ENCODE peak calls at places on chromosomes 1 and 21, in nine cellular contexts. T is uterus, G is adrenal gland, U is tibial nerve, B is ovary, C is prostate gland, N is transverse colon, S is stomach, O is IMR-90. Q is an unnamed sample.

GRCh38 chr1:33336580-33336979 is 15.7 kb upstream of the A3GALT2 start:
- DNase-seq in G (peak), O (no peak), T (no peak), B (no peak), U (no peak), N (no peak), S (no peak), C (no peak), Q (no peak)

GRCh38 chr1:84462118-84462517 is 16.9 kb upstream of the RPF1 start:
- DNase-seq in N (no peak), S (no peak), O (no peak), C (no peak), T (no peak), U (no peak), G (no peak), B (no peak), Q (no peak)

GRCh38 chr1:67773462-67773861 is 59.8 kb downstream of the GNG12 start:
- DNase-seq in G (no peak), C (no peak), S (no peak), U (no peak), B (no peak), O (peak), N (no peak), T (no peak), Q (no peak)

GRCh38 chr1:161061419-161061818 is 8.3 kb downstream of the ARHGAP30 start:
- DNase-seq in S (no peak), C (no peak), O (no peak), B (no peak), T (no peak), N (no peak), U (no peak), G (no peak), Q (no peak)

GRCh38 chr1:28150125-28150780 is 26.2 kb downstream of the PTAFR start:
- DNase-seq in C (no peak), U (no peak), O (no peak), N (no peak), G (no peak), S (no peak), B (no peak), T (no peak), Q (no peak)

GRCh38 chr1:229130028-229130668 is 140.8 kb upstream of the RAB4A start:
- DNase-seq in O (no peak), G (peak), N (peak), C (no peak), T (no peak), S (peak), U (no peak), B (no peak), Q (no peak)

GRCh38 chr21:20970691-20971090 is 27.5 kb upstream of the NCAM2 start:
- DNase-seq in C (no peak), G (no peak), B (no peak), N (no peak), U (no peak), S (no peak), O (no peak), T (no peak), Q (no peak)

GRCh38 chr21:16551101-16551695 is 821.4 kb downstream of the USP25 start:
- DNase-seq in T (no peak), B (no peak), U (no peak), N (no peak), O (no peak), S (no peak), C (no peak), G (no peak), Q (no peak)

GRCh38 chr1:111955755-111956154 is 33.7 kb downstream of the KCND3 start:
- DNase-seq in T (no peak), U (no peak), S (no peak), B (no peak), G (no peak), N (no peak), O (no peak), C (no peak), Q (no peak)

GRCh38 chr1:151343587-151343986 is 3.5 kb downstream of the RFX5 start:
- DNase-seq in U (no peak), C (no peak), S (no peak), O (no peak), G (no peak), T (no peak), B (no peak), N (no peak), Q (no peak)

GRCh38 chr1:151346082-151346768 is 827 bp downstream of the RFX5 start:
- DNase-seq in U (no peak), S (no peak), N (no peak), B (peak), O (no peak), C (no peak), T (no peak), G (no peak), Q (peak)

GRCh38 chr1:151342562-151342961 is 4.5 kb downstream of the RFX5 start:
- DNase-seq in N (no peak), S (no peak), C (no peak), T (no peak), O (no peak), G (no peak), B (no peak), U (no peak), Q (no peak)

GRCh38 chr1:151347523-151348246 is 633 bp upstream of the RFX5 start:
- DNase-seq in T (no peak), C (no peak), O (no peak), U (no peak), S (no peak), N (no peak), G (no peak), B (no peak), Q (no peak)

GRCh38 chr1:151346769-151347522 is at the start of gene RFX5:
- DNase-seq in U (peak), G (peak), C (peak), S (peak), O (peak), B (peak), N (peak), T (peak), Q (peak)
- TF ChIP-seq POLR2A in U (peak), G (peak), C (no peak), S (no peak), O (peak), B (peak), N (peak), T (peak), Q (peak)

GRCh38 chr1:220045356-220046051 is 801 bp downstream of the EPRS1 start:
- DNase-seq in O (no peak), S (no peak), T (no peak), N (no peak), G (no peak), C (no peak), B (no peak), U (no peak), Q (peak)
- TF ChIP-seq POLR2A in O (no peak), S (no peak), T (no peak), N (no peak), G (no peak), C (no peak), B (no peak), U (no peak), Q (no peak)

DNA sequence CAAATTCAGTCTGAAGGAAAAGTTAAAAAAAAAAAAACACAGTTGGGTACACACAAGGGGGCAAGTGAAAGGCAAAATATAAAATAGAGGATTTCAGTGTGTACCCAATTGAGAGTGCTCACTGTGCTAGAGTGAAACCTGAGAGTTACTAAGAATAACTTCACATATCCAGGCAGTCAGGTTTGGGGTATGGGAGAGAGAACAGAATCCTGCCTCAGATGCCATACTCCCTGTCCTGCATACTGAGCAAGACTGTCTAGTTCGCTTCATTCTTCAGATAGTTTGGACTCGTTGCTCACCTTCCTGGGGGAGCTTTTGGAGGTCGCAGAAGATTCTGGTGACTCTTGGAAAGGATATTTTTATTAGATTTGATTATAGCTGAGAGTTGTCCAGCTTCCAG is 20.4 kb downstream of the CEP85 start:
- DNase-seq in O (peak), G (no peak), S (no peak), B (no peak), N (no peak), U (no peak), C (no peak), T (no peak), Q (no peak)
- TF ChIP-seq POLR2A in O (no peak), G (no peak), S (no peak), B (no peak), N (no peak), U (no peak), C (no peak), T (no peak), Q (no peak)

GRCh38 chr1:209646558-209646957 is 5.7 kb downstream of the LAMB3 start:
- DNase-seq in N (no peak), O (peak), S (no peak), G (no peak), T (no peak), B (no peak), C (no peak), U (no peak), Q (peak)
- TF ChIP-seq POLR2A in N (no peak), O (no peak), S (no peak), G (no peak), T (no peak), B (no peak), C (no peak), U (no peak), Q (no peak)

DNA sequence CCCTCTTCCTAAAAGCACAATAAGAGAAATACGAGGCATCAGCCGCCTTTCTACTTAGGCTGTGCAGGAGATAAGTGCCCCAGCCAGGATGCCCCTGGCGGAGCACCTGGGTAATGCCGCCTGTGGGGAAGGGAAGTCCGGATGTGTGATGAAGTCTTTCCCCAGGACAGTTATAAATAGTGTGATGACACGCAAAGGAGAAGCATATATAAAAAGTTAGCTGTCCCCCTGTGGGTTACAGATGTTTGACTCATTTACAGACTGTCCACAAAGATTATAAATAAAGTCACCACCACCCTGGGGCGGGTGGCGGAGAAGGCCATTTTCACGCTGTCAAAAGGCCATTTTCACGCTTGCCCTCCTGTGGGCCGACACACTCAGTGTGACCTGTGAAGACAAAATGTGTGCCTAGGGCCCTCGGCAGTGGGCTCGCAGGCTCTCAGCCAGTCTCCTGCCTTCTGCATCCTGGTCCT is 6.3 kb downstream of the KCNN3 start:
- DNase-seq in N (peak), O (peak), S (peak), C (no peak), B (no peak), T (no peak), G (no peak), U (no peak), Q (peak)
- TF ChIP-seq POLR2A in N (no peak), O (no peak), S (no peak), C (no peak), B (no peak), T (no peak), G (no peak), U (no peak), Q (no peak)

GRCh38 chr1:45275054-45275453 is 51.6 kb upstream of the HPDL start:
- DNase-seq in S (no peak), G (no peak), O (no peak), N (no peak), C (no peak), U (no peak), B (no peak), T (no peak), Q (no peak)

DNA sequence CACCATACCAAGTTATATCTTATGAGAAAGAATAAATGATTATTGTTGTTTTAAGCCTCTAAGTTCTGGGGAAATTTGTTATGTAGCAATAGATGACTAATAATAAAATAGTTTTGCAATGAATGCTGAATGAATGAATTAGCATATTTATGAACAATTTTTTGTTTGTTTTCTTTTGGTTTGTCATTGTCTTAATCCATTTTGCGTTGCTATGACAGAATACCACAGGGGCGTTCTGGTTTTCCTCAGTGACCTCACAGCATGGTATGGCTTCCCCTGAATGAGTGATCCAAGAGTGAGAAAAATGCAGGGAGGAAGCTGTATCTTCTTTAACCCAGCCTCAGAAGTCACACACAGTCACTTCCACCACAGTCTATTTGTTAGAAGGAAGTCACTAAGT is 53.8 kb upstream of the HPDL start:
- DNase-seq in B (no peak), U (no peak), C (no peak), N (no peak), G (no peak), T (no peak), S (no peak), O (peak), Q (no peak)
- TF ChIP-seq POLR2A in B (no peak), U (no peak), C (no peak), N (no peak), G (no peak), T (no peak), S (no peak), O (no peak), Q (no peak)

DNA sequence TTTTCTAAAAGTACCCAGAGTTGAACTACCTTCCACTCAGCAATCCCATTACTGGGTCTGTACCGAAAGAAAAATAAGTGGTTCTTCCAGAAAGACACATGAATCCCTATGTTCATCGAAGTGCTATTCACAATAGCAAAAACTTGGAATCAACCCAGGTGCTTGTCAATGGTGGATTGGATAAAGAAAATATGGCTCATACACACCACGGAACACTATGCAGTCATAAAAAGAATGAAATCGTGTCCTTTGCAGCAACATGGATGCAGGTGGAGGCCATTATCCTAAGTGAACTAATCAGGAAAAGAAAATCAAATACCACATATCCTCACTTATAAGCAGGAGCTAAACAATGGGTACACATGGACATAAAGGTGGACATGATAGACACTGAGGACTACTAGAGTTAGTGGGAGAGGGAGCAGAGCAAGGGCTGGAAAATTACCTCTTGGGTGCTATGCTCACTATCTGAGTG is 32.9 kb upstream of the JUN start:
- DNase-seq in C (no peak), O (peak), T (no peak), G (no peak), B (no peak), N (no peak), U (no peak), S (no peak), Q (no peak)
- TF ChIP-seq POLR2A in C (no peak), O (no peak), T (no peak), G (no peak), B (no peak), N (no peak), U (no peak), S (no peak), Q (peak)

DNA sequence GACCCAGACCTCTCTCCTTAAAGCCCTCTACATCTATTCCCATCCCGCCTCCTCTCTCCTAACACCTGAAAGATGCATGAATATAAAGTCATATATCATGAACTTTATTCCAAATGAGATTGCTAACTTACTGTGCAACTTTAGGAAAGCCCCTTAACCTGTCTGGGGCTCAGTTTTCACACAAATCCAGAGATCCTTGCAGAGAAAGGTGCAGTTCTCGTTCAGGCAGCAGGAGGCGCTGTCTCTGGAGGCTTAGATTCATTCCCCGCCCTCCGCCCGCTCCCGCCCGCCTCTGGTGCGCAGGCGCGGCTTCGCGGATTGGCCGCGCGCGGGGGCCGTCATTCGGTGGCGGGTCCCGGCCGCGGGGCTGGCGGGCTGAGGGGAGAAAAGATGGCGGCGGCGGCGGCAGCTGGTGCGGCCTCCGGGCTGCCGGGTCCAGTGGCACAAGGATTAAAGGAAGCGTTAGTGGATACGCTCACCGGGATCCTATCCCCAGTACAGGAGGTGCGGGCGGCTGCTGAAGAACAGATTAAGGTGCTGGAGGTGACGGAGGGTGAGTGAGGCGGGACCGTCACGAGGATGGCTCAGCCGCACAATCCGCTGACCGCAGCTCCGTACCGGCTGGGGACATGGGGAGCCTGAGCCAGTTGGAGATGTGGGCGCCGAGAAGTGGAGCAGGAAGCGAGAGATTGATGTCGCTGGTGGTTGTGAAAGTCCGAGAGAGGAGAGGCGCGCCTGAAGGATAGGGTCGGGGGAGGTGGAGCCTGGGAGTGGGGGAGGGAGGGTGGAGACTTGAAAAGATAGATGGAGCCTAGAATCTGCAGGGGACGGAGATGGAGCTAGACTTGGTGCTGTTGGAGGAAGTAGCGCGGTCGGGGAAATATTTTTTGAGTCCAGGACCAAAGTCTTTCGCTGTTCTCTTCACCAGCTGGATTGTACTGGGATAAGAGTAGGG is at the start of gene IPO9:
- DNase-seq in S (peak), O (peak), N (peak), C (peak), U (peak), T (peak), G (peak), B (peak), Q (peak)
- TF ChIP-seq POLR2A in S (no peak), O (peak), N (peak), C (peak), U (peak), T (peak), G (peak), B (peak), Q (peak)

GRCh38 chr1:228048120-228048519 is 34.4 kb upstream of the ARF1 start:
- DNase-seq in O (no peak), T (no peak), S (no peak), G (no peak), N (no peak), B (no peak), C (no peak), U (no peak), Q (no peak)
- TF ChIP-seq POLR2A in O (no peak), T (no peak), S (no peak), G (no peak), N (no peak), B (no peak), C (no peak), U (no peak), Q (no peak)

GRCh38 chr1:201169971-201170532 is 15.8 kb upstream of the TMEM9 start:
- DNase-seq in O (no peak), U (no peak), S (no peak), B (no peak), N (no peak), T (no peak), G (no peak), C (no peak), Q (peak)

GRCh38 chr1:201172999-201173610 is 17.5 kb upstream of the IGFN1 start:
- DNase-seq in O (peak), B (no peak), C (no peak), U (no peak), S (no peak), G (no peak), T (no peak), N (no peak), Q (peak)

GRCh38 chr1:201172336-201172735 is 18.1 kb upstream of the TMEM9 start:
- DNase-seq in B (no peak), G (no peak), O (no peak), T (no peak), U (no peak), C (no peak), S (no peak), N (no peak), Q (no peak)

GRCh38 chr1:201170533-201171062 is 16.3 kb upstream of the TMEM9 start:
- DNase-seq in S (peak), C (peak), T (peak), B (peak), U (peak), O (peak), G (peak), N (peak), Q (peak)

DNA sequence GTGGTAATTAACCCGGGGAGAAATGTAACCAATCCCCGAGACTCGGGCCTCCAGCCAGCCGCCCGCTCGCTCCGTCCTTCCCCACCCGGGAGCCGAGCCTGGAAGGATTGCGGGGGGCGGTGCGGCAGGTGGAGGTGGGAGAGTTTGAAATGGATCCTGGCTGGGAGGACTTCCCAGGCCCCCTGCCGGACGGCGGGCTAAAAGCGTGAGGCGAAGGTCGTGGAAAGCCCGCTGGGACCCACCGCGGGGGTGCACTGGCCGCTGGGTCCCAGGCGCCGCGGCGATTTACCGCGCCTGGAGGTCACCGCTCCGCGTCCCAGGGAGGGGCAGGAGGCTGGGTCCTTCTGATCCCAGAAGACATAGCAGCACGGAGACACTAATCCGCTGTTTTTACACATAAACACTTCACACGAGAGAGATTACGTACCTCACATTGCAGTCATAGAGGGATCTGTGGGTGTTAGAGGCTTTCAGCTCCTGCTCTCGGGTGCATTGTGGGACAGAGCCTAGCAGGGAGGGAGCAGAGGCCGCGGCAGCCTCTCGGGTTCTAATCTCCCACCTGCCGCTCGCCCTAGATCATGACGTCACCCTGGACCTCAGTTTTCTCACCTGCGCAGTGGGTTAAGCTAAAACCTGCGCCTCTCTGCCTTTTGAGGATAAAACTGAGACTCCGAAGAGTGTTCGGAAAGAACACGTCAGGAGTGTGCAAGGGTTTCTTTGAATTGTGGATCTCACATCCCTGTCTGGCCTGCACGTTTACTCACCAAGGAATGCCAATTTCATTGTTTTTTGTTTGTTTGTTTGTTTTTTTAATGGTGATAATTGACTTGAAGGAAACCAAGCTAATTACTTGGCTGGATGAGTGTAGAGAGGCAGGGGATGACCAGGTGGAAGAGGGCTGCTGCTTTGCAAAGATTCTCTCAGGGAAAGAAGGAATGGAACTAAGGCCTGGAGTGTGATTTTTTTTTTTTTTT is 17.1 kb upstream of the TMEM9 start:
- DNase-seq in N (peak), O (peak), S (peak), T (peak), B (peak), G (peak), C (no peak), U (no peak), Q (peak)
- TF ChIP-seq POLR2A in N (peak), O (no peak), S (no peak), T (no peak), B (peak), G (no peak), C (no peak), U (peak), Q (no peak)

Q was measured in erythroblast.